ENCODE peak calls at places on chromosomes 2 and 18, in six cellular contexts. One of them, this sample, is unnamed.

GRCh38 chr2:71154798-71155197 is 24.4 kb downstream of the MPHOSPH10 start:
- DNase-seq in neuronal stem cell: no peak
- DNase-seq in colonic mucosa: no peak
- DNase-seq in fibroblast of lung: no peak
- DNase-seq in HepG2: peak; percentile 72
- DNase-seq in mammary epithelial cell: peak; percentile 44
- DNase-seq in this sample: peak; percentile 23

GRCh38 chr18:43271593-43272432 is 5.5 kb downstream of the SYT4 start:
- DNase-seq in neuronal stem cell: peak; percentile 46
- DNase-seq in colonic mucosa: peak; percentile 23
- DNase-seq in fibroblast of lung: peak; percentile 76
- DNase-seq in HepG2: peak; percentile 35
- DNase-seq in mammary epithelial cell: peak; percentile 26
- DNase-seq in this sample: peak; percentile 36

GRCh38 chr2:95296036-95296435 is 1.1 kb upstream of the KCNIP3 start:
- DNase-seq in neuronal stem cell: no peak
- DNase-seq in colonic mucosa: no peak
- DNase-seq in fibroblast of lung: no peak
- DNase-seq in HepG2: no peak
- DNase-seq in mammary epithelial cell: peak; percentile 20
- DNase-seq in this sample: peak; percentile 30

GRCh38 chr2:1170241-1170640 is 219.6 kb downstream of the SNTG2 start:
- DNase-seq in neuronal stem cell: no peak
- DNase-seq in colonic mucosa: no peak
- DNase-seq in fibroblast of lung: no peak
- DNase-seq in HepG2: no peak
- DNase-seq in mammary epithelial cell: no peak
- DNase-seq in this sample: no peak

GRCh38 chr2:107719141-107719540 is 107.6 kb upstream of the RGPD4 start:
- DNase-seq in neuronal stem cell: no peak
- DNase-seq in colonic mucosa: no peak
- DNase-seq in fibroblast of lung: no peak
- DNase-seq in HepG2: no peak
- DNase-seq in mammary epithelial cell: no peak
- DNase-seq in this sample: no peak

GRCh38 chr2:135337066-135337465 is 194.0 kb downstream of the ZRANB3 start:
- DNase-seq in neuronal stem cell: no peak
- DNase-seq in colonic mucosa: no peak
- DNase-seq in fibroblast of lung: no peak
- DNase-seq in HepG2: no peak
- DNase-seq in mammary epithelial cell: peak; percentile 36
- DNase-seq in this sample: no peak

GRCh38 chr2:215540646-215541045 is 104.8 kb upstream of the FN1 start:
- DNase-seq in neuronal stem cell: no peak
- DNase-seq in colonic mucosa: no peak
- DNase-seq in fibroblast of lung: peak; percentile 99
- DNase-seq in HepG2: no peak
- DNase-seq in mammary epithelial cell: peak; percentile 80
- DNase-seq in this sample: no peak

GRCh38 chr2:3434005-3434404 is 54.5 kb downstream of the TRAPPC12 start:
- DNase-seq in neuronal stem cell: no peak
- DNase-seq in colonic mucosa: no peak
- DNase-seq in fibroblast of lung: no peak
- DNase-seq in HepG2: no peak
- DNase-seq in mammary epithelial cell: no peak
- DNase-seq in this sample: no peak

GRCh38 chr2:9310390-9310789 is 103.8 kb downstream of the ASAP2 start:
- DNase-seq in neuronal stem cell: no peak
- DNase-seq in colonic mucosa: peak; percentile 47
- DNase-seq in fibroblast of lung: peak; percentile 83
- DNase-seq in HepG2: no peak
- DNase-seq in mammary epithelial cell: peak; percentile 93
- DNase-seq in this sample: no peak

GRCh38 chr18:48607049-48607984 is 68.5 kb downstream of the CTIF start:
- DNase-seq in neuronal stem cell: no peak
- DNase-seq in colonic mucosa: no peak
- DNase-seq in fibroblast of lung: peak; percentile 90
- DNase-seq in HepG2: peak; percentile 9
- DNase-seq in mammary epithelial cell: peak; percentile 52
- DNase-seq in this sample: peak; percentile 63

GRCh38 chr18:28177828-28178635 is 1.1 kb upstream of the CDH2 start:
- DNase-seq in neuronal stem cell: peak; percentile 80
- DNase-seq in colonic mucosa: no peak
- DNase-seq in fibroblast of lung: no peak
- DNase-seq in HepG2: peak; percentile 18
- DNase-seq in mammary epithelial cell: peak; percentile 21
- DNase-seq in this sample: peak; percentile 93

GRCh38 chr18:67410671-67411070 is 105.8 kb downstream of the DSEL start:
- DNase-seq in neuronal stem cell: no peak
- DNase-seq in colonic mucosa: no peak
- DNase-seq in fibroblast of lung: peak; percentile 60
- DNase-seq in HepG2: no peak
- DNase-seq in mammary epithelial cell: no peak
- DNase-seq in this sample: no peak

GRCh38 chr2:99354060-99354459 is 16.9 kb downstream of the EIF5B start:
- DNase-seq in neuronal stem cell: no peak
- DNase-seq in colonic mucosa: no peak
- DNase-seq in fibroblast of lung: no peak
- DNase-seq in HepG2: no peak
- DNase-seq in mammary epithelial cell: no peak
- DNase-seq in this sample: no peak

GRCh38 chr2:48454504-48454903 is 75.5 kb upstream of the STON1 start:
- DNase-seq in neuronal stem cell: no peak
- DNase-seq in colonic mucosa: no peak
- DNase-seq in fibroblast of lung: peak; percentile 22
- DNase-seq in HepG2: no peak
- DNase-seq in mammary epithelial cell: no peak
- DNase-seq in this sample: no peak

GRCh38 chr2:11092693-11093335 is 62.5 kb upstream of the SLC66A3 start:
- DNase-seq in neuronal stem cell: no peak
- DNase-seq in colonic mucosa: no peak
- DNase-seq in fibroblast of lung: no peak
- DNase-seq in HepG2: no peak
- DNase-seq in mammary epithelial cell: no peak
- DNase-seq in this sample: no peak

GRCh38 chr18:55407191-55407590 is 180.8 kb downstream of the TCF4 start:
- DNase-seq in neuronal stem cell: no peak
- DNase-seq in colonic mucosa: no peak
- DNase-seq in fibroblast of lung: peak; percentile 20
- DNase-seq in HepG2: no peak
- DNase-seq in mammary epithelial cell: no peak
- DNase-seq in this sample: no peak

GRCh38 chr18:44742741-44743311 is 62.1 kb downstream of the SETBP1 start:
- DNase-seq in neuronal stem cell: no peak
- DNase-seq in colonic mucosa: peak; percentile 50
- DNase-seq in fibroblast of lung: peak; percentile 83
- DNase-seq in HepG2: no peak
- DNase-seq in mammary epithelial cell: no peak
- DNase-seq in this sample: peak; percentile 31

GRCh38 chr2:237429761-237430160 is 15.8 kb upstream of the COL6A3 start:
- DNase-seq in neuronal stem cell: no peak
- DNase-seq in colonic mucosa: no peak
- DNase-seq in fibroblast of lung: no peak
- DNase-seq in HepG2: no peak
- DNase-seq in mammary epithelial cell: no peak
- DNase-seq in this sample: no peak

GRCh38 chr18:56315363-56315762 is 323.0 kb downstream of the TXNL1 start:
- DNase-seq in neuronal stem cell: no peak
- DNase-seq in colonic mucosa: no peak
- DNase-seq in fibroblast of lung: no peak
- DNase-seq in HepG2: no peak
- DNase-seq in mammary epithelial cell: peak; percentile 35
- DNase-seq in this sample: no peak

GRCh38 chr2:45577426-45577825 is 33.6 kb downstream of the SRBD1 start:
- DNase-seq in neuronal stem cell: no peak
- DNase-seq in colonic mucosa: no peak
- DNase-seq in fibroblast of lung: no peak
- DNase-seq in HepG2: no peak
- DNase-seq in mammary epithelial cell: no peak
- DNase-seq in this sample: no peak

GRCh38 chr2:191856111-191856876 is 9.4 kb upstream of the CAVIN2 start:
- DNase-seq in neuronal stem cell: no peak
- DNase-seq in colonic mucosa: no peak
- DNase-seq in fibroblast of lung: no peak
- DNase-seq in HepG2: no peak
- DNase-seq in mammary epithelial cell: no peak
- DNase-seq in this sample: no peak

GRCh38 chr2:105977212-105977611 is 216.9 kb downstream of the UXS1 start:
- DNase-seq in neuronal stem cell: no peak
- DNase-seq in colonic mucosa: no peak
- DNase-seq in fibroblast of lung: peak; percentile 67
- DNase-seq in HepG2: peak; percentile 33
- DNase-seq in mammary epithelial cell: peak; percentile 90
- DNase-seq in this sample: no peak

GRCh38 chr2:109205447-109205846 is 76.4 kb downstream of the SH3RF3 start:
- DNase-seq in neuronal stem cell: no peak
- DNase-seq in colonic mucosa: no peak
- DNase-seq in fibroblast of lung: no peak
- DNase-seq in HepG2: no peak
- DNase-seq in mammary epithelial cell: no peak
- DNase-seq in this sample: no peak

GRCh38 chr2:604385-604784 is 72.8 kb downstream of the TMEM18 start:
- DNase-seq in neuronal stem cell: no peak
- DNase-seq in colonic mucosa: no peak
- DNase-seq in fibroblast of lung: no peak
- DNase-seq in HepG2: no peak
- DNase-seq in mammary epithelial cell: no peak
- DNase-seq in this sample: no peak

GRCh38 chr18:25805323-25805722 is 285.1 kb downstream of the SS18 start:
- DNase-seq in neuronal stem cell: no peak
- DNase-seq in colonic mucosa: peak; percentile 21
- DNase-seq in fibroblast of lung: peak; percentile 94
- DNase-seq in HepG2: no peak
- DNase-seq in mammary epithelial cell: peak; percentile 25
- DNase-seq in this sample: no peak

GRCh38 chr2:16250466-16250865 is 310.1 kb downstream of the MYCN start:
- DNase-seq in neuronal stem cell: no peak
- DNase-seq in colonic mucosa: no peak
- DNase-seq in fibroblast of lung: no peak
- DNase-seq in HepG2: no peak
- DNase-seq in mammary epithelial cell: no peak
- DNase-seq in this sample: no peak

GRCh38 chr2:182368446-182368845 is 58.4 kb downstream of the PDE1A start:
- DNase-seq in neuronal stem cell: no peak
- DNase-seq in colonic mucosa: no peak
- DNase-seq in fibroblast of lung: peak; percentile 62
- DNase-seq in HepG2: no peak
- DNase-seq in mammary epithelial cell: peak; percentile 24
- DNase-seq in this sample: no peak

GRCh38 chr2:236073246-236073645 is 94.9 kb downstream of the GBX2 start:
- DNase-seq in neuronal stem cell: no peak
- DNase-seq in colonic mucosa: no peak
- DNase-seq in fibroblast of lung: no peak
- DNase-seq in HepG2: no peak
- DNase-seq in mammary epithelial cell: no peak
- DNase-seq in this sample: no peak

GRCh38 chr2:210399440-210400041 is 77.0 kb downstream of the LANCL1 start:
- DNase-seq in neuronal stem cell: no peak
- DNase-seq in colonic mucosa: no peak
- DNase-seq in fibroblast of lung: peak; percentile 42
- DNase-seq in HepG2: peak; percentile 19
- DNase-seq in mammary epithelial cell: peak; percentile 11
- DNase-seq in this sample: no peak

GRCh38 chr2:69216535-69217332 is 170.3 kb downstream of the GFPT1 start:
- DNase-seq in neuronal stem cell: no peak
- DNase-seq in colonic mucosa: no peak
- DNase-seq in fibroblast of lung: peak; percentile 88
- DNase-seq in HepG2: peak; percentile 100
- DNase-seq in mammary epithelial cell: no peak
- DNase-seq in this sample: no peak
- H3K9ac ChIP-seq in neuronal stem cell: no peak overlapping the region
- H3K9ac ChIP-seq in colonic mucosa: no peak overlapping the region
- H3K9ac ChIP-seq in fibroblast of lung: no peak overlapping the region
- H3K9ac ChIP-seq in HepG2: peak overlapping the region; percentile 62
- H3K9ac ChIP-seq in mammary epithelial cell: no peak overlapping the region
- H3K9ac ChIP-seq in this sample: no peak overlapping the region

GRCh38 chr2:234275515-234275914 is 221.4 kb downstream of the ARL4C start:
- DNase-seq in neuronal stem cell: no peak
- DNase-seq in colonic mucosa: no peak
- DNase-seq in fibroblast of lung: no peak
- DNase-seq in HepG2: no peak
- DNase-seq in mammary epithelial cell: no peak
- DNase-seq in this sample: peak; percentile 48

GRCh38 chr2:234279646-234280045 is 217.2 kb downstream of the ARL4C start:
- DNase-seq in neuronal stem cell: no peak
- DNase-seq in colonic mucosa: no peak
- DNase-seq in fibroblast of lung: no peak
- DNase-seq in HepG2: no peak
- DNase-seq in mammary epithelial cell: peak; percentile 25
- DNase-seq in this sample: no peak

GRCh38 chr2:234273887-234274584 is 222.8 kb downstream of the ARL4C start:
- DNase-seq in neuronal stem cell: no peak
- DNase-seq in colonic mucosa: no peak
- DNase-seq in fibroblast of lung: no peak
- DNase-seq in HepG2: no peak
- DNase-seq in mammary epithelial cell: no peak
- DNase-seq in this sample: no peak

GRCh38 chr2:234278556-234279286 is 218.2 kb downstream of the ARL4C start:
- DNase-seq in neuronal stem cell: no peak
- DNase-seq in colonic mucosa: no peak
- DNase-seq in fibroblast of lung: no peak
- DNase-seq in HepG2: no peak
- DNase-seq in mammary epithelial cell: no peak
- DNase-seq in this sample: no peak
- H3K9ac ChIP-seq in neuronal stem cell: no peak overlapping the region
- H3K9ac ChIP-seq in colonic mucosa: no peak overlapping the region
- H3K9ac ChIP-seq in fibroblast of lung: no peak overlapping the region
- H3K9ac ChIP-seq in HepG2: no peak overlapping the region
- H3K9ac ChIP-seq in mammary epithelial cell: no peak overlapping the region
- H3K9ac ChIP-seq in this sample: no peak overlapping the region

GRCh38 chr2:144137705-144138428 is 382.1 kb downstream of the ZEB2 start:
- DNase-seq in neuronal stem cell: peak; percentile 32
- DNase-seq in colonic mucosa: no peak
- DNase-seq in fibroblast of lung: no peak
- DNase-seq in HepG2: peak; percentile 34
- DNase-seq in mammary epithelial cell: no peak
- DNase-seq in this sample: peak; percentile 13

GRCh38 chr2:144140896-144141295 is 379.0 kb downstream of the ZEB2 start:
- DNase-seq in neuronal stem cell: no peak
- DNase-seq in colonic mucosa: no peak
- DNase-seq in fibroblast of lung: peak; percentile 67
- DNase-seq in HepG2: no peak
- DNase-seq in mammary epithelial cell: no peak
- DNase-seq in this sample: no peak

GRCh38 chr2:144147356-144147755 is 372.6 kb downstream of the ZEB2 start:
- DNase-seq in neuronal stem cell: no peak
- DNase-seq in colonic mucosa: no peak
- DNase-seq in fibroblast of lung: no peak
- DNase-seq in HepG2: no peak
- DNase-seq in mammary epithelial cell: no peak
- DNase-seq in this sample: no peak

GRCh38 chr2:144143294-144144092 is 376.4 kb downstream of the ZEB2 start:
- DNase-seq in neuronal stem cell: no peak
- DNase-seq in colonic mucosa: no peak
- DNase-seq in fibroblast of lung: no peak
- DNase-seq in HepG2: no peak
- DNase-seq in mammary epithelial cell: no peak
- DNase-seq in this sample: no peak
- H3K9ac ChIP-seq in neuronal stem cell: no peak overlapping the region
- H3K9ac ChIP-seq in colonic mucosa: no peak overlapping the region
- H3K9ac ChIP-seq in fibroblast of lung: no peak overlapping the region
- H3K9ac ChIP-seq in HepG2: no peak overlapping the region
- H3K9ac ChIP-seq in mammary epithelial cell: no peak overlapping the region
- H3K9ac ChIP-seq in this sample: no peak overlapping the region

GRCh38 chr2:55027226-55027625 is 23.0 kb downstream of the RTN4 start:
- DNase-seq in neuronal stem cell: no peak
- DNase-seq in colonic mucosa: no peak
- DNase-seq in fibroblast of lung: no peak
- DNase-seq in HepG2: no peak
- DNase-seq in mammary epithelial cell: no peak
- DNase-seq in this sample: no peak
- H3K9ac ChIP-seq in neuronal stem cell: no peak overlapping the region
- H3K9ac ChIP-seq in colonic mucosa: no peak overlapping the region
- H3K9ac ChIP-seq in fibroblast of lung: no peak overlapping the region
- H3K9ac ChIP-seq in HepG2: no peak overlapping the region
- H3K9ac ChIP-seq in mammary epithelial cell: no peak overlapping the region
- H3K9ac ChIP-seq in this sample: no peak overlapping the region